ENCODE peak calls at places on chromosomes 7 and 10, in nine cellular contexts. S is nephron progenitor cell, F is retinal pigment epithelial cell, D is fibroblast of pulmonary artery, G is tibial artery, Y is heart left ventricle, L is fibroblast of the aortic adventitia, J is brain microvascular endothelial cell, O is A549. M is an unnamed sample.

GRCh38 chr7:79090543-79090942 is 362.9 kb downstream of the MAGI2 start:
- DNase-seq in S (no peak), F (no peak), D (peak), G (no peak), Y (no peak), L (no peak), J (no peak), O (no peak), M (peak)

GRCh38 chr7:66265566-66265965 is 60.4 kb downstream of the TPST1 start:
- DNase-seq in S (no peak), F (no peak), D (peak), G (no peak), Y (no peak), L (peak), J (no peak), O (no peak), M (peak)

GRCh38 chr10:16717617-16718395 is 99.4 kb downstream of the RSU1 start:
- DNase-seq in S (no peak), F (no peak), D (peak), G (no peak), Y (no peak), L (peak), J (peak), O (no peak), M (peak)

GRCh38 chr7:46791180-46791579 is 790.7 kb downstream of the TNS3 start:
- DNase-seq in S (no peak), F (peak), D (peak), G (no peak), Y (no peak), L (no peak), J (no peak), O (no peak), M (no peak)

GRCh38 chr10:112548535-112549276 is 101.7 kb downstream of the VTI1A start:
- DNase-seq in S (no peak), F (no peak), D (no peak), G (no peak), Y (no peak), L (no peak), J (no peak), O (no peak), M (no peak)

GRCh38 chr10:91565241-91565640 is 67.6 kb downstream of the PPP1R3C start:
- DNase-seq in S (no peak), F (no peak), D (no peak), G (no peak), Y (no peak), L (no peak), J (no peak), O (no peak), M (no peak)

GRCh38 chr10:6406220-6407033 is 173.6 kb downstream of the PRKCQ start:
- DNase-seq in S (no peak), F (no peak), D (peak), G (no peak), Y (no peak), L (peak), J (peak), O (peak), M (peak)

GRCh38 chr7:100896743-100897051 is 1.0 kb upstream of the ACHE start:
- DNase-seq in S (peak), F (no peak), D (no peak), G (no peak), Y (no peak), L (no peak), J (no peak), O (no peak), M (no peak)

GRCh38 chr7:116713500-116713899 is 41.5 kb downstream of the MET start:
- DNase-seq in S (no peak), F (no peak), D (no peak), G (no peak), Y (no peak), L (no peak), J (no peak), O (no peak), M (no peak)

GRCh38 chr10:116866987-116867595 is 17.8 kb downstream of the ENO4 start:
- DNase-seq in S (no peak), F (no peak), D (peak), G (no peak), Y (no peak), L (peak), J (peak), O (no peak), M (peak)

GRCh38 chr10:48765527-48765926 is 80.9 kb downstream of the WDFY4 start:
- DNase-seq in S (no peak), F (no peak), D (no peak), G (no peak), Y (no peak), L (no peak), J (no peak), O (no peak), M (no peak)

GRCh38 chr7:45000096-45001032 is at the start of gene CCM2:
- DNase-seq in S (no peak), F (no peak), D (peak), G (peak), Y (peak), L (peak), J (no peak), O (peak), M (peak)

GRCh38 chr7:134966691-134967090 is 19.6 kb upstream of the AGBL3 start:
- DNase-seq in S (no peak), F (no peak), D (no peak), G (no peak), Y (no peak), L (no peak), J (no peak), O (no peak), M (no peak)

GRCh38 chr7:134963031-134963430 is 23.3 kb upstream of the AGBL3 start:
- DNase-seq in S (no peak), F (no peak), D (no peak), G (no peak), Y (no peak), L (peak), J (no peak), O (no peak), M (no peak)

GRCh38 chr7:134957005-134957404 is 29.3 kb upstream of the AGBL3 start:
- DNase-seq in S (no peak), F (no peak), D (no peak), G (no peak), Y (no peak), L (no peak), J (no peak), O (no peak), M (no peak)

GRCh38 chr7:134959810-134960209 is 26.5 kb upstream of the AGBL3 start:
- DNase-seq in S (no peak), F (no peak), D (no peak), G (no peak), Y (no peak), L (no peak), J (no peak), O (no peak), M (no peak)

GRCh38 chr7:134962270-134962669 is 24.0 kb upstream of the AGBL3 start:
- DNase-seq in S (no peak), F (no peak), D (no peak), G (no peak), Y (no peak), L (no peak), J (no peak), O (no peak), M (no peak)
- TF ChIP-seq CTCF in S (no peak), F (no peak), D (peak), G (no peak), Y (no peak), L (no peak), J (no peak), O (no peak), M (no peak)

DNA sequence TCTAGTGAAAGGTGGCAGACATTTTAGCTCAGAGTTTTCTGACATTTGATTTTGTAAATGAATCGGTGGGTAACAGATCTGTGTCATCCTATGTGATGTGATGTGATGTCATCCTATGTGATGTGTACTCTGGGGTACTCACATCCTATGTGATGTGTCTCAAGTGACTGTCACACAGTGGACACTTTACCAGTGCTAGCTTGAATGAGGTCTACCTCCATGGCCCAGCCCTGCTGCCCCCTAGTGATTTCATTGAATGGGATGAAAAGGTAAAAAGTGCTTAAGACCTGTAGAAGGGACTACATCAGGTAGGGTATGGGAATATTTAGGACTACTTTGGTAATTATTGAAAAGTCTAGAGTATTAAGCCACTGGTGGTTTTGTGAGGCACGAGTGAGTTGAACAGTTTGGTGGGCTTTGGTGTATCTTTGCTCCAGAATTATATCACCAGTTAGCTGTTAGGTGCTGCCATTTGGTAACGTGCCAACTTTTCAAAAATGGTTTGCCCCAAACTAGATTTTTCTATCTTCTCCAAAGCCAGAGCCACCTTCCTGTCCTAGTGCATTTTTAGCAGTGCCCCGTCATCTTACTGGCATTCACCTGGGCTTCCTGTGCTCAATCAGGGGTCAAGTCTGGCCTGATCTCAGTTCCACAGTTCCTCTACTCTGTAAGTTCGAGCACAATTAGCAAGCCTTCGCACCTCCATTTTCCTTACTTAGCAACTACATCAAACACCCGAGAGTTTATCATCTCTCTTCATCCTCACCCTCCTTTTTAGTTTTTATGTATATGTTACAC is 9.7 kb downstream of the EIF4H start:
- DNase-seq in S (no peak), F (no peak), D (no peak), G (no peak), Y (no peak), L (no peak), J (no peak), O (peak), M (no peak)
- TF ChIP-seq CTCF in S (peak), F (peak), D (peak), G (no peak), Y (no peak), L (peak), J (peak), O (peak), M (peak)

GRCh38 chr7:3691478-3692151 is 390.6 kb downstream of the SDK1 start:
- DNase-seq in S (no peak), F (no peak), D (no peak), G (no peak), Y (no peak), L (no peak), J (no peak), O (no peak), M (no peak)

GRCh38 chr7:3696113-3696512 is 395.1 kb downstream of the SDK1 start:
- DNase-seq in S (no peak), F (no peak), D (no peak), G (no peak), Y (no peak), L (no peak), J (no peak), O (no peak), M (no peak)

GRCh38 chr7:3697472-3697871 is 396.4 kb downstream of the SDK1 start:
- DNase-seq in S (no peak), F (no peak), D (no peak), G (no peak), Y (no peak), L (no peak), J (no peak), O (no peak), M (no peak)

GRCh38 chr7:3695602-3696001 is 394.6 kb downstream of the SDK1 start:
- DNase-seq in S (no peak), F (no peak), D (peak), G (no peak), Y (no peak), L (no peak), J (no peak), O (no peak), M (no peak)
- TF ChIP-seq CTCF in S (no peak), F (no peak), D (peak), G (no peak), Y (peak), L (no peak), J (peak), O (peak), M (no peak)

GRCh38 chr10:51590802-51591201 is 108.6 kb downstream of the CSTF2T start:
- DNase-seq in S (no peak), F (no peak), D (no peak), G (no peak), Y (no peak), L (no peak), J (no peak), O (no peak), M (no peak)
- TF ChIP-seq CTCF in S (no peak), F (no peak), D (no peak), G (no peak), Y (no peak), L (no peak), J (no peak), O (no peak), M (no peak)

M was measured in astrocyte of the spinal cord.